ENCODE peak calls at places on chromosomes 4 and X, in nine cellular contexts. O is ELR, K is heart right ventricle, Y is D341Med, T is C1 segment of cervical spinal cord, D is M059J, C is GDM1, L is HepG2, X is small intestine. W is an unnamed sample.

GRCh38 chr4:54101190-54102041 is 1.5 kb downstream of the GSX2 start:
- DNase-seq in K (no peak), D (no peak), T (no peak), C (no peak), X (no peak), O (no peak), L (no peak), Y (no peak), W (no peak)

GRCh38 chrX:38571058-38571457 is 9.7 kb downstream of the TSPAN7 start:
- DNase-seq in T (no peak), C (no peak), L (no peak), D (no peak), Y (no peak), K (no peak), X (no peak), O (no peak), W (no peak)

GRCh38 chr4:36332023-36332781 is 50.8 kb downstream of the DTHD1 start:
- DNase-seq in Y (no peak), T (no peak), X (no peak), K (no peak), D (no peak), L (no peak), C (no peak), O (peak), W (no peak)

GRCh38 chrX:155998761-155999510 is 1.4 kb downstream of the IL9R start:
- DNase-seq in Y (no peak), D (no peak), O (no peak), K (no peak), X (no peak), T (no peak), L (no peak), C (no peak), W (no peak)

GRCh38 chr4:83536649-83537352 is 893 bp downstream of the GPAT3 start:
- DNase-seq in Y (no peak), L (no peak), T (no peak), O (peak), D (no peak), C (no peak), K (no peak), X (peak), W (no peak)

GRCh38 chrX:153689654-153690465 is 2.1 kb downstream of the SLC6A8 start:
- DNase-seq in D (peak), C (no peak), O (peak), L (no peak), X (no peak), K (no peak), T (no peak), Y (no peak), W (no peak)

GRCh38 chr4:137890802-137891201 is 351.3 kb downstream of the SLC7A11 start:
- DNase-seq in T (no peak), L (no peak), O (no peak), D (no peak), K (no peak), C (no peak), X (no peak), Y (no peak), W (no peak)

GRCh38 chr4:51851090-51851936 is 8.4 kb downstream of the DCUN1D4 start:
- DNase-seq in X (no peak), O (no peak), T (no peak), K (no peak), Y (peak), C (no peak), D (no peak), L (no peak), W (no peak)

GRCh38 chrX:96211953-96212352 is 472.7 kb upstream of the DIAPH2 start:
- DNase-seq in Y (no peak), T (no peak), L (no peak), X (no peak), O (no peak), C (no peak), K (no peak), D (no peak), W (no peak)

GRCh38 chrX:120140293-120140981 is 18.0 kb upstream of the RHOXF2 start:
- DNase-seq in K (no peak), Y (no peak), L (no peak), O (no peak), D (no peak), X (no peak), C (no peak), T (no peak), W (no peak)

GRCh38 chr4:41670530-41670929 is 78.0 kb downstream of the PHOX2B start:
- DNase-seq in O (no peak), Y (no peak), C (no peak), D (no peak), K (no peak), X (no peak), L (no peak), T (no peak), W (no peak)

GRCh38 chrX:153884136-153885076 is 1.6 kb downstream of the L1CAM start:
- DNase-seq in X (no peak), D (peak), C (no peak), T (no peak), K (no peak), O (no peak), L (no peak), Y (peak), W (no peak)

GRCh38 chr4:115090483-115091075 is 22.8 kb downstream of the NDST4 start:
- DNase-seq in O (peak), C (no peak), T (no peak), Y (peak), D (peak), K (no peak), L (peak), X (peak), W (no peak)

GRCh38 chr4:151226004-151226932 is 50.7 kb upstream of the PRSS48 start:
- DNase-seq in C (no peak), T (no peak), K (no peak), Y (no peak), D (peak), L (no peak), O (peak), X (no peak), W (no peak)

GRCh38 chr4:32172761-32173160 is 1452.6 kb downstream of the PCDH7 start:
- DNase-seq in X (no peak), T (no peak), D (peak), K (no peak), C (no peak), Y (no peak), O (peak), L (no peak), W (no peak)

GRCh38 chrX:118872102-118872566 is 48.5 kb downstream of the ZCCHC12 start:
- DNase-seq in Y (no peak), O (no peak), T (no peak), K (no peak), D (peak), C (no peak), L (no peak), X (peak), W (no peak)

GRCh38 chrX:110384490-110384889 is 25.8 kb downstream of the RTL9 start:
- DNase-seq in D (peak), Y (no peak), X (no peak), O (peak), L (no peak), K (no peak), T (no peak), C (no peak), W (no peak)

GRCh38 chr4:157514711-157515110 is 294.2 kb downstream of the GRIA2 start:
- DNase-seq in O (peak), D (peak), K (no peak), C (no peak), Y (peak), X (no peak), T (no peak), L (peak), W (no peak)

GRCh38 chr4:139735381-139736256 is 70.0 kb downstream of the MGST2 start:
- DNase-seq in O (peak), T (no peak), Y (peak), L (no peak), D (no peak), C (no peak), X (no peak), K (peak), W (no peak)

GRCh38 chr4:19494958-19495357 is 756.7 kb upstream of the SLIT2 start:
- DNase-seq in X (no peak), T (no peak), L (no peak), C (no peak), O (peak), Y (no peak), K (no peak), D (no peak), W (no peak)

GRCh38 chr4:38857354-38858096 is 908 bp upstream of the TLR6 start:
- DNase-seq in K (no peak), D (peak), T (no peak), L (no peak), Y (no peak), O (peak), X (peak), C (peak), W (no peak)

GRCh38 chrX:153882086-153882498 is 3.9 kb downstream of the L1CAM start:
- DNase-seq in T (no peak), C (no peak), Y (no peak), D (peak), K (no peak), L (peak), X (no peak), O (peak), W (no peak)

GRCh38 chr4:189202869-189203271 is 737.8 kb upstream of the FRG1 start:
- DNase-seq in K (no peak), L (no peak), X (no peak), O (peak), Y (no peak), C (no peak), D (peak), T (no peak), W (no peak)

GRCh38 chr4:146041139-146042004 is 102.7 kb upstream of the ZNF827 start:
- DNase-seq in K (no peak), D (no peak), C (no peak), Y (no peak), L (no peak), O (no peak), T (no peak), X (no peak), W (no peak)

GRCh38 chrX:119421306-119421705 is 22.2 kb downstream of the SLC25A43 start:
- DNase-seq in C (no peak), L (no peak), Y (no peak), O (no peak), D (no peak), T (no peak), X (no peak), K (no peak), W (no peak)

GRCh38 chr4:2928242-2929155 is 34.7 kb downstream of the NOP14 start:
- DNase-seq in X (no peak), Y (no peak), L (no peak), C (no peak), O (no peak), K (peak), T (no peak), D (no peak), W (no peak)

GRCh38 chr4:10101559-10102192 is 14.9 kb downstream of the WDR1 start:
- DNase-seq in X (no peak), K (no peak), T (no peak), O (no peak), C (no peak), D (no peak), L (no peak), Y (no peak), W (no peak)

GRCh38 chr4:109005523-109005922 is 242.7 kb upstream of the ETNPPL start:
- DNase-seq in K (no peak), O (peak), C (no peak), X (no peak), L (no peak), T (no peak), Y (no peak), D (peak), W (no peak)

GRCh38 chr4:70601422-70602039 is 9.5 kb downstream of the AMBN start:
- DNase-seq in O (peak), T (no peak), K (peak), D (peak), L (peak), C (peak), X (peak), Y (peak), W (peak)

W was measured in T follicular helper cell.